ENCODE peak calls at places on chromosomes 1 and 21, in four cellular contexts. P is activated gamma-delta T cell, S is NCI-H82, U is HS-5. L is an unnamed sample.

GRCh38 chr1:47705517-47706130 is 267.8 kb downstream of the FOXD2 start:
- DNase-seq in P (no peak), S (no peak), U (no peak), L (no peak)

GRCh38 chr21:37842163-37842919 is 73.9 kb downstream of the KCNJ6 start:
- DNase-seq in P (no peak), S (no peak), U (no peak), L (no peak)

GRCh38 chr1:160260436-160261382 is 1.6 kb downstream of the DCAF8 start:
- DNase-seq in P (no peak), S (peak; percentile 21), U (peak; percentile 43), L (no peak)

GRCh38 chr1:245464290-245464689 is 309.5 kb downstream of the KIF26B start:
- DNase-seq in P (no peak), S (no peak), U (no peak), L (no peak)

GRCh38 chr1:82837261-82837660 is 1036.5 kb downstream of the ADGRL2 start:
- DNase-seq in P (no peak), S (no peak), U (no peak), L (no peak)

GRCh38 chr1:186212574-186213224 is 162.4 kb downstream of the TPR start:
- DNase-seq in P (no peak), S (peak; percentile 93), U (peak; percentile 75), L (no peak)

GRCh38 chr1:211724711-211725196 is 49.3 kb upstream of the NEK2 start:
- DNase-seq in P (no peak), S (no peak), U (no peak), L (no peak)

GRCh38 chr1:45275054-45275453 is 51.6 kb upstream of the HPDL start:
- DNase-seq in P (no peak), S (no peak), U (no peak), L (no peak)

GRCh38 chr1:94258873-94259331 is 21.5 kb upstream of the ARHGAP29 start:
- DNase-seq in P (no peak), S (peak; percentile 24), U (peak; percentile 84), L (no peak)

GRCh38 chr1:17162941-17163340 is 42.0 kb upstream of the PADI1 start:
- DNase-seq in P (no peak), S (no peak), U (no peak), L (no peak)

GRCh38 chr1:36876990-36877389 is 157.3 kb downstream of the GRIK3 start:
- DNase-seq in P (no peak), S (no peak), U (no peak), L (no peak)

GRCh38 chr1:69710484-69710883 is 142.8 kb downstream of the LRRC7 start:
- DNase-seq in P (no peak), S (no peak), U (no peak), L (no peak)

GRCh38 chr1:9069324-9070100 is at the start of gene SLC2A5:
- DNase-seq in P (no peak), S (peak; percentile 87), U (no peak), L (no peak)

GRCh38 chr1:42282867-42283583 is 52.0 kb downstream of the FOXJ3 start:
- DNase-seq in P (no peak), S (no peak), U (peak; percentile 18), L (no peak)

GRCh38 chr1:93938461-93939145 is 29.4 kb upstream of the GCLM start:
- DNase-seq in P (no peak), S (no peak), U (no peak), L (no peak)

GRCh38 chr21:42615924-42616323 is 37.5 kb upstream of the PDE9A start:
- DNase-seq in P (no peak), S (no peak), U (no peak), L (no peak)

GRCh38 chr1:89453123-89453972 is 71.3 kb upstream of the LRRC8B start:
- DNase-seq in P (no peak), S (no peak), U (no peak), L (no peak)

GRCh38 chr1:41883507-41883906 is 35.2 kb downstream of the HIVEP3 start:
- DNase-seq in P (no peak), S (no peak), U (no peak), L (no peak)

GRCh38 chr1:32964461-32965250 is at the start of gene RNF19B:
- DNase-seq in P (peak; percentile 91), S (peak; percentile 99), U (peak; percentile 72), L (peak; percentile 92)

GRCh38 chr1:53942149-53942957 is 3.1 kb downstream of the IFT25 start:
- DNase-seq in P (no peak), S (no peak), U (no peak), L (no peak)

GRCh38 chr1:203163891-203164635 is 11.6 kb downstream of the MYBPH start:
- DNase-seq in P (no peak), S (no peak), U (no peak), L (no peak)

L was measured in central memory CD4-positive, alpha-beta T cell.